ENCODE peak calls at places on chromosomes 16 and 17, in seven cellular contexts. One of them, this sample, is unnamed.
A peak's percentile ranks its signal among the peaks of the same experiment; 100 is the strongest.

GRCh38 chr16:4500283-4500682 is 24.1 kb downstream of the HMOX2 start:
- DNase-seq in sigmoid colon: no peak
- DNase-seq in PC-3: peak; percentile 84
- DNase-seq in BJ: no peak
- DNase-seq in lower leg skin: no peak
- DNase-seq in mucosa of descending colon: no peak
- DNase-seq in A549: peak; percentile 67
- DNase-seq in this sample: no peak

GRCh38 chr17:37650419-37651003 is 7.3 kb upstream of the DDX52 start:
- DNase-seq in mucosa of descending colon: no peak
- DNase-seq in PC-3: peak; percentile 46
- DNase-seq in sigmoid colon: no peak
- DNase-seq in BJ: peak; percentile 9
- DNase-seq in A549: peak; percentile 67
- DNase-seq in lower leg skin: no peak
- DNase-seq in this sample: no peak

GRCh38 chr17:8681175-8681949 is 50.8 kb upstream of the MYH10 start:
- DNase-seq in PC-3: no peak
- DNase-seq in mucosa of descending colon: no peak
- DNase-seq in lower leg skin: peak; percentile 65
- DNase-seq in A549: no peak
- DNase-seq in sigmoid colon: peak; percentile 75
- DNase-seq in BJ: peak; percentile 65
- DNase-seq in this sample: no peak

GRCh38 chr16:51556694-51557327 is 405.7 kb upstream of the SALL1 start:
- DNase-seq in A549: peak; percentile 79
- DNase-seq in PC-3: no peak
- DNase-seq in sigmoid colon: peak; percentile 75
- DNase-seq in mucosa of descending colon: no peak
- DNase-seq in lower leg skin: no peak
- DNase-seq in BJ: peak; percentile 92
- DNase-seq in this sample: no peak

GRCh38 chr17:57881143-57881542 is 31.3 kb upstream of the MRPS23 start:
- DNase-seq in mucosa of descending colon: peak; percentile 44
- DNase-seq in PC-3: no peak
- DNase-seq in lower leg skin: no peak
- DNase-seq in sigmoid colon: no peak
- DNase-seq in A549: no peak
- DNase-seq in BJ: peak; percentile 44
- DNase-seq in this sample: no peak

GRCh38 chr17:13403982-13404931 is 197.5 kb downstream of the HS3ST3A1 start:
- DNase-seq in lower leg skin: no peak
- DNase-seq in PC-3: no peak
- DNase-seq in BJ: no peak
- DNase-seq in A549: no peak
- DNase-seq in mucosa of descending colon: no peak
- DNase-seq in sigmoid colon: no peak
- DNase-seq in this sample: no peak

GRCh38 chr17:59493867-59494266 is 71.5 kb upstream of the DHX40 start:
- DNase-seq in sigmoid colon: no peak
- DNase-seq in BJ: no peak
- DNase-seq in mucosa of descending colon: no peak
- DNase-seq in lower leg skin: no peak
- DNase-seq in PC-3: no peak
- DNase-seq in A549: no peak
- DNase-seq in this sample: no peak

GRCh38 chr17:38877130-38877851 is 7.4 kb downstream of the LASP1 start:
- DNase-seq in lower leg skin: no peak
- DNase-seq in mucosa of descending colon: peak; percentile 73
- DNase-seq in PC-3: no peak
- DNase-seq in sigmoid colon: no peak
- DNase-seq in A549: no peak
- DNase-seq in BJ: no peak
- DNase-seq in this sample: no peak

GRCh38 chr16:23509763-23510153 is 536 bp downstream of the GGA2 start:
- DNase-seq in lower leg skin: no peak
- DNase-seq in A549: no peak
- DNase-seq in sigmoid colon: no peak
- DNase-seq in mucosa of descending colon: no peak
- DNase-seq in BJ: no peak
- DNase-seq in PC-3: peak; percentile 22
- DNase-seq in this sample: no peak

GRCh38 chr16:71894229-71894920 is 956 bp upstream of the IST1 start:
- DNase-seq in PC-3: peak; percentile 59
- DNase-seq in lower leg skin: peak; percentile 88
- DNase-seq in BJ: no peak
- DNase-seq in mucosa of descending colon: peak; percentile 56
- DNase-seq in A549: no peak
- DNase-seq in sigmoid colon: peak; percentile 79
- DNase-seq in this sample: peak; percentile 76

GRCh38 chr17:40646791-40647548 is 648 bp downstream of the SMARCE1 start:
- DNase-seq in lower leg skin: no peak
- DNase-seq in sigmoid colon: no peak
- DNase-seq in PC-3: peak; percentile 10
- DNase-seq in mucosa of descending colon: no peak
- DNase-seq in A549: peak; percentile 69
- DNase-seq in BJ: no peak
- DNase-seq in this sample: no peak

GRCh38 chr16:65746941-65747340 is 619.5 kb upstream of the CDH5 start:
- DNase-seq in sigmoid colon: no peak
- DNase-seq in lower leg skin: no peak
- DNase-seq in BJ: no peak
- DNase-seq in A549: no peak
- DNase-seq in PC-3: no peak
- DNase-seq in mucosa of descending colon: no peak
- DNase-seq in this sample: no peak

GRCh38 chr17:49707608-49708514 is at the start of gene SLC35B1:
- DNase-seq in mucosa of descending colon: peak; percentile 99
- DNase-seq in PC-3: peak; percentile 100
- DNase-seq in lower leg skin: peak; percentile 100
- DNase-seq in BJ: peak; percentile 98
- DNase-seq in sigmoid colon: peak; percentile 99
- DNase-seq in A549: peak; percentile 100
- DNase-seq in this sample: peak; percentile 99

GRCh38 chr17:6755281-6755680 is 565 bp upstream of the XAF1 start:
- DNase-seq in PC-3: no peak
- DNase-seq in BJ: peak; percentile 21
- DNase-seq in lower leg skin: no peak
- DNase-seq in sigmoid colon: peak; percentile 76
- DNase-seq in mucosa of descending colon: no peak
- DNase-seq in A549: no peak
- DNase-seq in this sample: peak; percentile 74

GRCh38 chr17:81090361-81091133 is 55.6 kb downstream of the BAIAP2 start:
- DNase-seq in A549: peak; percentile 36
- DNase-seq in mucosa of descending colon: peak; percentile 85
- DNase-seq in PC-3: peak; percentile 8
- DNase-seq in BJ: no peak
- DNase-seq in sigmoid colon: peak; percentile 85
- DNase-seq in lower leg skin: peak; percentile 95
- DNase-seq in this sample: peak; percentile 68

GRCh38 chr16:10741844-10742243 is 1.8 kb upstream of the NUBP1 start:
- DNase-seq in sigmoid colon: peak; percentile 82
- DNase-seq in A549: no peak
- DNase-seq in BJ: no peak
- DNase-seq in lower leg skin: peak; percentile 83
- DNase-seq in PC-3: no peak
- DNase-seq in mucosa of descending colon: no peak
- DNase-seq in this sample: no peak

GRCh38 chr17:63697341-63698286 is 2.3 kb downstream of the LIMD2 start:
- DNase-seq in lower leg skin: peak; percentile 86
- DNase-seq in mucosa of descending colon: peak; percentile 90
- DNase-seq in sigmoid colon: no peak
- DNase-seq in A549: peak; percentile 78
- DNase-seq in PC-3: peak; percentile 74
- DNase-seq in BJ: no peak
- DNase-seq in this sample: no peak

GRCh38 chr17:80779961-80780380 is 211.7 kb upstream of the CHMP6 start:
- DNase-seq in lower leg skin: no peak
- DNase-seq in sigmoid colon: peak; percentile 84
- DNase-seq in PC-3: no peak
- DNase-seq in A549: no peak
- DNase-seq in BJ: peak; percentile 77
- DNase-seq in mucosa of descending colon: no peak
- DNase-seq in this sample: peak; percentile 71

GRCh38 chr17:14302421-14303099 is 1.7 kb downstream of the HS3ST3B1 start:
- DNase-seq in PC-3: peak; percentile 89
- DNase-seq in A549: peak; percentile 83
- DNase-seq in sigmoid colon: peak; percentile 86
- DNase-seq in BJ: no peak
- DNase-seq in mucosa of descending colon: peak; percentile 90
- DNase-seq in lower leg skin: peak; percentile 96
- DNase-seq in this sample: peak; percentile 73

GRCh38 chr17:40323731-40324650 is 15.0 kb downstream of the RARA start:
- DNase-seq in lower leg skin: peak; percentile 93
- DNase-seq in A549: no peak
- DNase-seq in BJ: no peak
- DNase-seq in PC-3: peak; percentile 35
- DNase-seq in sigmoid colon: peak; percentile 83
- DNase-seq in mucosa of descending colon: peak; percentile 68
- DNase-seq in this sample: no peak

GRCh38 chr17:59001158-59001814 is 105.4 kb downstream of the TRIM37 start:
- DNase-seq in BJ: peak; percentile 12
- DNase-seq in A549: no peak
- DNase-seq in lower leg skin: peak; percentile 86
- DNase-seq in PC-3: peak; percentile 33
- DNase-seq in sigmoid colon: no peak
- DNase-seq in mucosa of descending colon: peak; percentile 52
- DNase-seq in this sample: peak; percentile 64

GRCh38 chr16:88811600-88811849 is 203 bp downstream of the APRT start:
- DNase-seq in PC-3: no peak
- DNase-seq in A549: no peak
- DNase-seq in BJ: no peak
- DNase-seq in sigmoid colon: no peak
- DNase-seq in mucosa of descending colon: no peak
- DNase-seq in lower leg skin: no peak
- DNase-seq in this sample: no peak
- H3K4me3 ChIP-seq in PC-3: peak overlapping the region; percentile 76
- H3K4me3 ChIP-seq in A549: peak overlapping the region; percentile 83
- H3K4me3 ChIP-seq in BJ: peak overlapping the region; percentile 86
- H3K4me3 ChIP-seq in sigmoid colon: peak overlapping the region; percentile 84
- H3K4me3 ChIP-seq in mucosa of descending colon: peak overlapping the region; percentile 29
- H3K4me3 ChIP-seq in lower leg skin: peak overlapping the region; percentile 64
- H3K4me3 ChIP-seq in this sample: peak overlapping the region; percentile 77

DNA sequence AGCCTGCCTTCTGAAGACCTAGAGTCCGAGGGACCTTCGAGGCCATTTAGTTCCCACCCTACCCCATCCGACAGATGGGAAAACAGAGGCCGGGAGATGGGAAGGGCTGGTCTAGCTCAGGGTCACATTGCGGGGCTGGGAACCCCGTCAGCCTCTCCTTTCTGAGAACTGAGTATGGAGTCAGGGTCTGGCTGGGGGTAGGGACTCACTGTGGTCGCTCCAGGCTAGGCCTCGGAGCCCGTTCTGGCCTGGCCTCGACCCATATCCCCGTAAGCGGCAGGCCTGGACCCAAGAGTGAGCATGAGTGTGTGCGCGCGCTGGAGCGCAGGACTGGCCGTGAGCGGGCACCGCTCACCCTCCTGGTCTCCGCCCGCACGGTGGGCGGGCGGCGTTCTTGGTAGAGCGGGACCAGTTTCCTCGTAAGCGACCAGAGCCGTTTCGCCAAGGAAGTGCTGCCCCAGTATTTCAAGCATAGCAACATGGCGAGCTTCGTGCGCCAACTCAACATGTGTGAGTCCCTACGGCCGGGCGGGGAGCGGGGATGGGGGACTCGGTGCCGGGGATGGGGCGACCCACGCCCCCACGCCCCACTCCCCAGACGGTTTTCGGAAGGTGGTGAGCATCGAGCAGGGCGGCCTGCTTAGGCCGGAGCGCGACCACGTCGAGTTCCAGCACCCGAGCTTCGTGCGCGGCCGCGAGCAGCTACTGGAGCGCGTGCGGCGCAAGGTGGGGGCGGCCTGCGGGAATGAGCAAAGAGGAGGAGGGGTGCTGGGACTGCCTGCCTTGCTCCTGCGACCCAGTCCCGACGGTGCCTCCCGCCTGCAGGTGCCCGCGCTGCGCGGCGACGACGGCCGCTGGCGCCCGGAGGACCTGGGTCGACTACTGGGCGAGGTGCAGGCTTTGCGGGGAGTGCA is 833 bp downstream of the HSF4 start:
- DNase-seq in BJ: no peak
- DNase-seq in sigmoid colon: no peak
- DNase-seq in mucosa of descending colon: no peak
- DNase-seq in lower leg skin: no peak
- DNase-seq in A549: no peak
- DNase-seq in PC-3: no peak
- DNase-seq in this sample: no peak
- H3K4me3 ChIP-seq in BJ: no peak overlapping the region
- H3K4me3 ChIP-seq in sigmoid colon: peak overlapping the region; percentile 43
- H3K4me3 ChIP-seq in mucosa of descending colon: no peak overlapping the region
- H3K4me3 ChIP-seq in lower leg skin: no peak overlapping the region
- H3K4me3 ChIP-seq in A549: no peak overlapping the region
- H3K4me3 ChIP-seq in PC-3: no peak overlapping the region
- H3K4me3 ChIP-seq in this sample: peak overlapping the region; percentile 26

DNA sequence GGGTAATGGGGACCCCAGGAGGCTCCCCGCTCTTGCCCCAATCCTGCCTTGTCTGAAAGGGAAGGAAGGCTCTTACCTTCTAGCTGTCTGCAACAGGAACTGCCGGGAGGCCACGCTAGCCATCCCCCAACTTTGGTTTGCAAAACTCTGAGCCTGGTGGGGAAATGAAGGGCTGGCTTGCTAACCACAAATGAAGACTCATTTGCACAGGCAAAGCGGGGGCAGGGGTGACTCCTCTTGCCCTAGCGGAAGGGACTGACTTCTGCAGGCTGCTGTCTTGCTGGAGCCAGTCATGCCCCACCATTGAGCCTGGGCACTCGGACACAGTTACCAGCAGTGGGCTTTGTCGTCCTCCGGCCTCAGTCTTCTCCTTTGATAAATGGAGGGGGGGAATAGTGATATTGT is 52.6 kb downstream of the PLCG2 start:
- DNase-seq in BJ: no peak
- DNase-seq in lower leg skin: no peak
- DNase-seq in A549: no peak
- DNase-seq in mucosa of descending colon: peak; percentile 82
- DNase-seq in PC-3: no peak
- DNase-seq in sigmoid colon: peak; percentile 68
- DNase-seq in this sample: peak; percentile 63
- H3K4me3 ChIP-seq in BJ: no peak overlapping the region
- H3K4me3 ChIP-seq in lower leg skin: no peak overlapping the region
- H3K4me3 ChIP-seq in A549: no peak overlapping the region
- H3K4me3 ChIP-seq in mucosa of descending colon: no peak overlapping the region
- H3K4me3 ChIP-seq in PC-3: no peak overlapping the region
- H3K4me3 ChIP-seq in sigmoid colon: no peak overlapping the region
- H3K4me3 ChIP-seq in this sample: no peak overlapping the region

DNA sequence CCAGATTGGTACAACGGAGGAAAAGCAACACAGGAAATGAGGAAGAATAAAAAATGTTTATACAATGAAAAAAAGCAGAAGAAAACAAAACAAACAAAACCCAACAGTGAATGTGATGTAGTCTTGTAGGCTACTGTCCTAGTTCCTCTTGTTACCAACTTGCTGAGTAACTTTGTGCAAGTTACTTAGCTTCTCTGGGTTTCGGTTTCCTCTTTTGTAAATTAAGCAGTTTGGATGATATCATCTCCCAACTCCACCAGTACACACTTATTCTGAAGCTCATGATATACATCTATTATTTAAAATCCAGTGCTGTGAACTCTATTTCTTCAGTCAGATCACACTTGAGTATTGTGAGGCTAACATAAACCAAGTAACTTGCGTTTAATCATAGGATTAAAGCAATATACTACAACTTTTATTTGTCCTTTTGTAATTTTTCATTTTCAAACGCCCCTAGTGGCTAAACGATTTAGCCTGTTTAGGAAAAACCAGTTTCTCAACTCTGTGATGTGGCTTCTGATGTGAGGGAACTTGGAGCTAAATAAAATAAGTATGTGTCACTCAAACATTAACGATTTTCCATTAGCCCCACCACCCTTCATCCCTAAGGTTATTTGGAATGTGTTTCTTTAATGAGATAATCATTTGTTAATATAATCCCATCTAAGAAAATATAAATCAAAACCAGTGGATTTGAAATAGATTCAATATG is 1.4 kb upstream of the UNK start:
- DNase-seq in A549: no peak
- DNase-seq in mucosa of descending colon: no peak
- DNase-seq in sigmoid colon: no peak
- DNase-seq in BJ: no peak
- DNase-seq in lower leg skin: no peak
- DNase-seq in PC-3: peak; percentile 97
- DNase-seq in this sample: no peak
- H3K4me3 ChIP-seq in A549: no peak overlapping the region
- H3K4me3 ChIP-seq in mucosa of descending colon: no peak overlapping the region
- H3K4me3 ChIP-seq in sigmoid colon: no peak overlapping the region
- H3K4me3 ChIP-seq in BJ: no peak overlapping the region
- H3K4me3 ChIP-seq in lower leg skin: no peak overlapping the region
- H3K4me3 ChIP-seq in PC-3: peak overlapping the region; percentile 68
- H3K4me3 ChIP-seq in this sample: no peak overlapping the region

This sample was measured in right atrium auricular region.